ENCODE peak calls at places on chromosomes 6 and 20, in four cellular contexts. Q, O, W and Y are unnamed samples.

GRCh38 chr6:27608916-27609883 is 136.3 kb upstream of the ZNF184 start:
- DNase-seq in Q (peak; percentile 34), O (peak; percentile 91), W (peak; percentile 61), Y (peak; percentile 72)

GRCh38 chr6:49423817-49424216 is 39.2 kb downstream of the MMUT start:
- DNase-seq in Q (no peak), O (no peak), W (no peak), Y (no peak)

GRCh38 chr20:36820928-36821327 is 47.4 kb upstream of the DSN1 start:
- DNase-seq in Q (no peak), O (no peak), W (no peak), Y (no peak)

GRCh38 chr6:137013738-137014602 is 30.8 kb downstream of the IL20RA start:
- DNase-seq in Q (no peak), O (peak; percentile 15), W (peak; percentile 18), Y (peak; percentile 26)

GRCh38 chr20:1215386-1216170 is 10.3 kb upstream of the RAD21L1 start:
- DNase-seq in Q (peak; percentile 48), O (no peak), W (no peak), Y (no peak)

GRCh38 chr20:21396045-21396893 is 1.1 kb downstream of the NKX2-4 start:
- DNase-seq in Q (no peak), O (no peak), W (no peak), Y (no peak)

GRCh38 chr6:150247803-150248202 is 105.0 kb downstream of the PPP1R14C start:
- DNase-seq in Q (no peak), O (no peak), W (no peak), Y (no peak)

GRCh38 chr6:7156666-7157278 is 49.0 kb downstream of the RREB1 start:
- DNase-seq in Q (no peak), O (no peak), W (no peak), Y (no peak)

GRCh38 chr6:10403385-10404106 is 11.3 kb downstream of the TFAP2A start:
- DNase-seq in Q (peak; percentile 50), O (peak; percentile 87), W (no peak), Y (no peak)

GRCh38 chr6:127547215-127547614 is 28.1 kb upstream of the MTCL3 start:
- DNase-seq in Q (no peak), O (no peak), W (no peak), Y (no peak)

GRCh38 chr6:150026976-150027805 is 1.9 kb upstream of the RAET1L start:
- DNase-seq in Q (no peak), O (no peak), W (no peak), Y (no peak)

GRCh38 chr6:154138806-154139205 is 99.8 kb downstream of the OPRM1 start:
- DNase-seq in Q (no peak), O (no peak), W (no peak), Y (no peak)

GRCh38 chr6:167450631-167451030 is 125.7 kb downstream of the TTLL2 start:
- DNase-seq in Q (no peak), O (no peak), W (no peak), Y (no peak)

GRCh38 chr6:70764706-70765105 is 97.0 kb downstream of the SMAP1 start:
- DNase-seq in Q (no peak), O (no peak), W (no peak), Y (no peak)

GRCh38 chr6:46605091-46605797 is 47.4 kb downstream of the CYP39A1 start:
- DNase-seq in Q (no peak), O (no peak), W (no peak), Y (no peak)

GRCh38 chr6:170097505-170098427 is 193.1 kb downstream of the DLL1 start:
- DNase-seq in Q (no peak), O (no peak), W (no peak), Y (no peak)

GRCh38 chr6:169326067-169326799 is 72.6 kb upstream of the THBS2 start:
- DNase-seq in Q (no peak), O (peak; percentile 7), W (peak; percentile 54), Y (peak; percentile 44)

GRCh38 chr6:6007311-6008113 is 787 bp upstream of the NRN1 start:
- DNase-seq in Q (no peak), O (no peak), W (no peak), Y (no peak)

GRCh38 chr6:139765825-139766285 is 391.4 kb upstream of the CITED2 start:
- DNase-seq in Q (peak; percentile 23), O (peak; percentile 86), W (peak; percentile 70), Y (peak; percentile 55)

GRCh38 chr6:79635179-79635578 is 4.0 kb downstream of the SH3BGRL2 start:
- DNase-seq in Q (no peak), O (no peak), W (no peak), Y (no peak)

GRCh38 chr6:53327017-53327395 is 21.7 kb downstream of the ELOVL5 start:
- DNase-seq in Q (no peak), O (no peak), W (no peak), Y (no peak)

GRCh38 chr6:46267515-46267914 is 96.7 kb upstream of the ENPP5 start:
- DNase-seq in Q (no peak), O (no peak), W (no peak), Y (no peak)

GRCh38 chr20:43994486-43995100 is 79.9 kb downstream of the TOX2 start:
- DNase-seq in Q (no peak), O (no peak), W (no peak), Y (no peak)

GRCh38 chr20:3889489-3890409 is 562 bp downstream of the PANK2 start:
- DNase-seq in Q (peak; percentile 74), O (no peak), W (peak; percentile 33), Y (no peak)

GRCh38 chr6:912871-913663 is 220.1 kb upstream of the EXOC2 start:
- DNase-seq in Q (peak; percentile 33), O (no peak), W (peak; percentile 56), Y (peak; percentile 22)

GRCh38 chr20:41276317-41276751 is 41.2 kb downstream of the ZHX3 start:
- DNase-seq in Q (no peak), O (no peak), W (no peak), Y (no peak)

GRCh38 chr6:27547157-27548075 is 74.5 kb upstream of the ZNF184 start:
- DNase-seq in Q (peak; percentile 31), O (no peak), W (peak; percentile 67), Y (peak; percentile 74)

GRCh38 chr20:9220874-9221547 is 152.1 kb downstream of the PLCB4 start:
- DNase-seq in Q (no peak), O (no peak), W (no peak), Y (no peak)

GRCh38 chr20:6040540-6040939 is 13.3 kb downstream of the LRRN4 start:
- DNase-seq in Q (no peak), O (no peak), W (no peak), Y (no peak)

GRCh38 chr6:110525001-110525400 is 48.6 kb upstream of the SLC22A16 start:
- DNase-seq in Q (no peak), O (no peak), W (no peak), Y (no peak)

GRCh38 chr6:109139109-109139508 is 43.8 kb downstream of the CEP57L1 start:
- DNase-seq in Q (no peak), O (no peak), W (peak; percentile 39), Y (no peak)

GRCh38 chr6:1153696-1154245 is 158.1 kb upstream of the FOXQ1 start:
- DNase-seq in Q (no peak), O (no peak), W (no peak), Y (no peak)

DNA sequence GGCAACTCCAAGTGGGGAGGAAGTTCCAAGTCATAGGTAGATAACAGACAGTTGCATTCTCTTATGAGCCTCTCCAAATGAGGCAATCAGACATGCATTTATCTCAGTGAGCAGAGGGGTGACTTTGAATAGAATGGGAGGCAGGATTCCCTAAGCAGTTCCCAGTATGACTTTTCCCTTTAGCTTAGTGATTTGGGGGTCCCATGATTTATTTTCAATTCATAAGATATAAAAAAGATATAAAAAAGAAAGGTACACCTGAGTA is 823 bp upstream of the UFL1 start:
- DNase-seq in Q (no peak), O (no peak), W (no peak), Y (no peak)
- TF ChIP-seq TCF7L2 in Q (no peak), O (no peak), W (no peak), Y (no peak)

GRCh38 chr6:36607782-36608386 is 13.7 kb downstream of the SRSF3 start:
- DNase-seq in Q (no peak), O (no peak), W (no peak), Y (no peak)

GRCh38 chr6:36603222-36604089 is 9.3 kb downstream of the SRSF3 start:
- DNase-seq in Q (no peak), O (no peak), W (no peak), Y (no peak)

GRCh38 chr6:36604090-36605060 is 10.2 kb downstream of the SRSF3 start:
- DNase-seq in Q (no peak), O (no peak), W (no peak), Y (no peak)

GRCh38 chr6:36605102-36605501 is 10.9 kb downstream of the SRSF3 start:
- DNase-seq in Q (no peak), O (no peak), W (no peak), Y (no peak)

GRCh38 chr6:36605560-36606391 is 11.6 kb downstream of the SRSF3 start:
- DNase-seq in Q (no peak), O (no peak), W (no peak), Y (no peak)
- TF ChIP-seq POLR2AphosphoS5 in Q (peak; percentile 63), O (no peak), W (no peak), Y (no peak)

GRCh38 chr6:3542032-3542640 is 85.3 kb upstream of the SLC22A23 start:
- DNase-seq in Q (no peak), O (no peak), W (no peak), Y (no peak)

GRCh38 chr6:3540980-3541379 is 84.1 kb upstream of the SLC22A23 start:
- DNase-seq in Q (no peak), O (no peak), W (no peak), Y (no peak)

GRCh38 chr6:3549314-3549940 is 92.6 kb upstream of the SLC22A23 start:
- DNase-seq in Q (no peak), O (no peak), W (no peak), Y (no peak)

GRCh38 chr6:3545156-3545555 is 88.3 kb upstream of the SLC22A23 start:
- DNase-seq in Q (no peak), O (no peak), W (no peak), Y (no peak)

DNA sequence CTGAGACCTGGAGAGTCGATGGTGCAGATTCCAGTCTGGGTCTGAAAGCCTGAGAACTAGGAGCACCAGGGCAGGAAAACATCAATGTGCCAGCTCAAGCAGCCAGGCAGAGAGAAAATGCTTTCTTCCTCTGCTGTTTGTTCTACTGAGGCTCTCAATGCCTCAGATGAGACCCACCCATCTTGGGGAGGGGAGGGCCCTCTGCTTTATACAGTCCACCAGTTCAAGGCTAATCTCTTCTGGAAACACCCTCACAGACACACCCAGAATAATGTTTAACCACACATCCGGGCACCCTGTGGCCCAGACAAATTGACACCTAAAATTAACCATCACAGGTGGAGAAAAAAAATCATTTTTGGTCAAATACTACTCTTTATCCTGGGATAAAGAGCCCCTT is 89.3 kb upstream of the SLC22A23 start:
- DNase-seq in Q (no peak), O (no peak), W (peak; percentile 64), Y (no peak)
- TF ChIP-seq TCF7L2 in Q (no peak), O (no peak), W (no peak), Y (no peak)

GRCh38 chr6:21829126-21829525 is 235.6 kb downstream of the SOX4 start:
- DNase-seq in Q (no peak), O (no peak), W (no peak), Y (no peak)
- TF ChIP-seq POLR2AphosphoS5 in Q (no peak), O (no peak), W (no peak), Y (no peak)

GRCh38 chr6:20698675-20699074 is 164.4 kb downstream of the CDKAL1 start:
- DNase-seq in Q (no peak), O (no peak), W (no peak), Y (no peak)
- TF ChIP-seq TCF7L2 in Q (no peak), O (no peak), W (no peak), Y (no peak)